ENCODE peak calls at places on chromosome 20, in eight cellular contexts. One of them, this sample, is unnamed.

GRCh38 chr20:52484438-52484837 is 292.9 kb upstream of the ZFP64 start:
- DNase-seq in T-cell: no peak
- DNase-seq in left cardiac atrium: no peak
- DNase-seq in ACHN: no peak
- DNase-seq in GM12865: no peak
- DNase-seq in NCI-H1930: no peak
- DNase-seq in GM03348: peak
- DNase-seq in activated CD4-positive, alpha-beta T cell treated with anti-CD3 and anti-CD28 coated beads for 48 hours: no peak
- DNase-seq in this sample: peak

GRCh38 chr20:58040447-58041290 is 187.8 kb downstream of the ANKRD60 start:
- DNase-seq in GM12865: no peak
- DNase-seq in left cardiac atrium: no peak
- DNase-seq in T-cell: no peak
- DNase-seq in ACHN: no peak
- DNase-seq in activated CD4-positive, alpha-beta T cell treated with anti-CD3 and anti-CD28 coated beads for 48 hours: no peak
- DNase-seq in NCI-H1930: no peak
- DNase-seq in GM03348: no peak
- DNase-seq in this sample: no peak

GRCh38 chr20:40687384-40688128 is 1.5 kb downstream of the MAFB start:
- DNase-seq in left cardiac atrium: peak
- DNase-seq in T-cell: no peak
- DNase-seq in NCI-H1930: no peak
- DNase-seq in activated CD4-positive, alpha-beta T cell treated with anti-CD3 and anti-CD28 coated beads for 48 hours: peak
- DNase-seq in GM03348: peak
- DNase-seq in ACHN: no peak
- DNase-seq in GM12865: no peak
- DNase-seq in this sample: peak

GRCh38 chr20:58640446-58640845 is 10.6 kb upstream of the STX16 start:
- DNase-seq in activated CD4-positive, alpha-beta T cell treated with anti-CD3 and anti-CD28 coated beads for 48 hours: no peak
- DNase-seq in NCI-H1930: no peak
- DNase-seq in T-cell: no peak
- DNase-seq in ACHN: no peak
- DNase-seq in left cardiac atrium: no peak
- DNase-seq in GM03348: no peak
- DNase-seq in GM12865: no peak
- DNase-seq in this sample: peak

GRCh38 chr20:5078399-5078958 is 41.3 kb downstream of the PCNA start:
- DNase-seq in NCI-H1930: no peak
- DNase-seq in GM12865: peak
- DNase-seq in activated CD4-positive, alpha-beta T cell treated with anti-CD3 and anti-CD28 coated beads for 48 hours: peak
- DNase-seq in GM03348: peak
- DNase-seq in T-cell: peak
- DNase-seq in left cardiac atrium: peak
- DNase-seq in ACHN: peak
- DNase-seq in this sample: peak

GRCh38 chr20:9211016-9211760 is 142.3 kb downstream of the PLCB4 start:
- DNase-seq in NCI-H1930: no peak
- DNase-seq in GM12865: no peak
- DNase-seq in ACHN: no peak
- DNase-seq in GM03348: no peak
- DNase-seq in activated CD4-positive, alpha-beta T cell treated with anti-CD3 and anti-CD28 coated beads for 48 hours: no peak
- DNase-seq in T-cell: no peak
- DNase-seq in left cardiac atrium: no peak
- DNase-seq in this sample: no peak

GRCh38 chr20:17442588-17442987 is 88.6 kb downstream of the BFSP1 start:
- DNase-seq in ACHN: no peak
- DNase-seq in NCI-H1930: peak
- DNase-seq in T-cell: no peak
- DNase-seq in GM12865: no peak
- DNase-seq in GM03348: no peak
- DNase-seq in left cardiac atrium: no peak
- DNase-seq in activated CD4-positive, alpha-beta T cell treated with anti-CD3 and anti-CD28 coated beads for 48 hours: no peak
- DNase-seq in this sample: peak

GRCh38 chr20:1754306-1754705 is 96.7 kb upstream of the SIRPG start:
- DNase-seq in left cardiac atrium: no peak
- DNase-seq in T-cell: no peak
- DNase-seq in GM12865: no peak
- DNase-seq in NCI-H1930: no peak
- DNase-seq in ACHN: no peak
- DNase-seq in activated CD4-positive, alpha-beta T cell treated with anti-CD3 and anti-CD28 coated beads for 48 hours: no peak
- DNase-seq in GM03348: no peak
- DNase-seq in this sample: no peak

GRCh38 chr20:17652411-17652810 is 29.6 kb downstream of the RRBP1 start:
- DNase-seq in GM03348: no peak
- DNase-seq in activated CD4-positive, alpha-beta T cell treated with anti-CD3 and anti-CD28 coated beads for 48 hours: no peak
- DNase-seq in NCI-H1930: no peak
- DNase-seq in ACHN: no peak
- DNase-seq in GM12865: no peak
- DNase-seq in left cardiac atrium: peak
- DNase-seq in T-cell: no peak
- DNase-seq in this sample: no peak

GRCh38 chr20:55978550-55978949 is 26.8 kb downstream of the CBLN4 start:
- DNase-seq in left cardiac atrium: no peak
- DNase-seq in NCI-H1930: no peak
- DNase-seq in GM12865: no peak
- DNase-seq in ACHN: no peak
- DNase-seq in GM03348: no peak
- DNase-seq in T-cell: no peak
- DNase-seq in activated CD4-positive, alpha-beta T cell treated with anti-CD3 and anti-CD28 coated beads for 48 hours: no peak
- DNase-seq in this sample: no peak

GRCh38 chr20:47558699-47559098 is 57.0 kb downstream of the NCOA3 start:
- DNase-seq in NCI-H1930: no peak
- DNase-seq in activated CD4-positive, alpha-beta T cell treated with anti-CD3 and anti-CD28 coated beads for 48 hours: no peak
- DNase-seq in left cardiac atrium: no peak
- DNase-seq in T-cell: no peak
- DNase-seq in GM03348: no peak
- DNase-seq in GM12865: no peak
- DNase-seq in ACHN: no peak
- DNase-seq in this sample: no peak

GRCh38 chr20:62641749-62642665 is at the start of gene SLCO4A1:
- DNase-seq in left cardiac atrium: peak
- DNase-seq in activated CD4-positive, alpha-beta T cell treated with anti-CD3 and anti-CD28 coated beads for 48 hours: peak
- DNase-seq in GM12865: peak
- DNase-seq in T-cell: peak
- DNase-seq in ACHN: peak
- DNase-seq in GM03348: peak
- DNase-seq in NCI-H1930: peak
- DNase-seq in this sample: peak

GRCh38 chr20:51958636-51959542 is 156.6 kb upstream of the SALL4 start:
- DNase-seq in T-cell: no peak
- DNase-seq in left cardiac atrium: no peak
- DNase-seq in ACHN: no peak
- DNase-seq in NCI-H1930: no peak
- DNase-seq in GM03348: no peak
- DNase-seq in activated CD4-positive, alpha-beta T cell treated with anti-CD3 and anti-CD28 coated beads for 48 hours: no peak
- DNase-seq in GM12865: no peak
- DNase-seq in this sample: no peak

GRCh38 chr20:56776345-56776744 is 147.2 kb downstream of the TFAP2C start:
- DNase-seq in GM12865: no peak
- DNase-seq in activated CD4-positive, alpha-beta T cell treated with anti-CD3 and anti-CD28 coated beads for 48 hours: no peak
- DNase-seq in ACHN: no peak
- DNase-seq in T-cell: no peak
- DNase-seq in NCI-H1930: no peak
- DNase-seq in left cardiac atrium: no peak
- DNase-seq in GM03348: no peak
- DNase-seq in this sample: no peak

GRCh38 chr20:1087311-1087710 is 31.1 kb upstream of the PSMF1 start:
- DNase-seq in left cardiac atrium: no peak
- DNase-seq in activated CD4-positive, alpha-beta T cell treated with anti-CD3 and anti-CD28 coated beads for 48 hours: peak
- DNase-seq in ACHN: no peak
- DNase-seq in NCI-H1930: no peak
- DNase-seq in T-cell: no peak
- DNase-seq in GM12865: peak
- DNase-seq in GM03348: no peak
- DNase-seq in this sample: no peak

GRCh38 chr20:49384437-49385434 is 97.7 kb downstream of the KCNB1 start:
- DNase-seq in GM12865: peak
- DNase-seq in activated CD4-positive, alpha-beta T cell treated with anti-CD3 and anti-CD28 coated beads for 48 hours: peak
- DNase-seq in ACHN: peak
- DNase-seq in NCI-H1930: peak
- DNase-seq in T-cell: peak
- DNase-seq in GM03348: peak
- DNase-seq in left cardiac atrium: peak
- DNase-seq in this sample: peak

GRCh38 chr20:4104045-4104444 is 88.7 kb upstream of the RNF24 start:
- DNase-seq in left cardiac atrium: no peak
- DNase-seq in NCI-H1930: no peak
- DNase-seq in activated CD4-positive, alpha-beta T cell treated with anti-CD3 and anti-CD28 coated beads for 48 hours: no peak
- DNase-seq in GM03348: no peak
- DNase-seq in ACHN: no peak
- DNase-seq in GM12865: no peak
- DNase-seq in T-cell: no peak
- DNase-seq in this sample: no peak

GRCh38 chr20:11585752-11586352 is 331.8 kb upstream of the BTBD3 start:
- DNase-seq in GM12865: no peak
- DNase-seq in GM03348: peak
- DNase-seq in left cardiac atrium: no peak
- DNase-seq in activated CD4-positive, alpha-beta T cell treated with anti-CD3 and anti-CD28 coated beads for 48 hours: no peak
- DNase-seq in NCI-H1930: peak
- DNase-seq in ACHN: peak
- DNase-seq in T-cell: no peak
- DNase-seq in this sample: peak

GRCh38 chr20:20217626-20218025 is 150.3 kb upstream of the INSM1 start:
- DNase-seq in GM12865: no peak
- DNase-seq in T-cell: no peak
- DNase-seq in GM03348: no peak
- DNase-seq in NCI-H1930: peak
- DNase-seq in left cardiac atrium: no peak
- DNase-seq in activated CD4-positive, alpha-beta T cell treated with anti-CD3 and anti-CD28 coated beads for 48 hours: no peak
- DNase-seq in ACHN: no peak
- DNase-seq in this sample: no peak